ENCODE peak calls at places on chromosome 9, in ten cellular contexts. One of them, this sample, is unnamed.

GRCh38 chr9:137085918-137086530 is 761 bp upstream of the MAN1B1 start:
- DNase-seq in posterior cingulate gyrus: no peak
- DNase-seq in GM23338: peak; percentile 46
- DNase-seq in GM12865: peak; percentile 59
- DNase-seq in fibroblast of the aortic adventitia: peak; percentile 39
- DNase-seq in EL: peak; percentile 68
- DNase-seq in CD8-positive, alpha-beta memory T cell: no peak
- DNase-seq in Ammon's horn: no peak
- DNase-seq in psoas muscle: peak; percentile 58
- DNase-seq in NCI-H524: no peak
- DNase-seq in this sample: no peak

GRCh38 chr9:89548210-89548609 is 50.3 kb upstream of the SEMA4D start:
- DNase-seq in posterior cingulate gyrus: no peak
- DNase-seq in GM23338: no peak
- DNase-seq in GM12865: no peak
- DNase-seq in fibroblast of the aortic adventitia: no peak
- DNase-seq in EL: no peak
- DNase-seq in CD8-positive, alpha-beta memory T cell: no peak
- DNase-seq in Ammon's horn: no peak
- DNase-seq in psoas muscle: no peak
- DNase-seq in NCI-H524: no peak
- DNase-seq in this sample: no peak

GRCh38 chr9:130042931-130043653 is at the start of gene FNBP1:
- DNase-seq in posterior cingulate gyrus: peak; percentile 92
- DNase-seq in GM23338: peak; percentile 88
- DNase-seq in GM12865: peak; percentile 91
- DNase-seq in fibroblast of the aortic adventitia: peak; percentile 76
- DNase-seq in EL: peak; percentile 80
- DNase-seq in CD8-positive, alpha-beta memory T cell: peak; percentile 85
- DNase-seq in Ammon's horn: peak; percentile 84
- DNase-seq in psoas muscle: peak; percentile 80
- DNase-seq in NCI-H524: peak; percentile 89
- DNase-seq in this sample: peak; percentile 40

GRCh38 chr9:132334364-132334763 is 20.4 kb downstream of the SETX start:
- DNase-seq in posterior cingulate gyrus: no peak
- DNase-seq in GM23338: no peak
- DNase-seq in GM12865: no peak
- DNase-seq in fibroblast of the aortic adventitia: no peak
- DNase-seq in EL: no peak
- DNase-seq in CD8-positive, alpha-beta memory T cell: no peak
- DNase-seq in Ammon's horn: no peak
- DNase-seq in psoas muscle: no peak
- DNase-seq in NCI-H524: no peak
- DNase-seq in this sample: no peak

GRCh38 chr9:104658496-104659195 is 35.7 kb upstream of the OR13D1 start:
- DNase-seq in posterior cingulate gyrus: no peak
- DNase-seq in GM23338: no peak
- DNase-seq in GM12865: no peak
- DNase-seq in fibroblast of the aortic adventitia: no peak
- DNase-seq in EL: no peak
- DNase-seq in CD8-positive, alpha-beta memory T cell: no peak
- DNase-seq in Ammon's horn: no peak
- DNase-seq in psoas muscle: no peak
- DNase-seq in NCI-H524: no peak
- DNase-seq in this sample: no peak

GRCh38 chr9:37417252-37417803 is 5.2 kb upstream of the GRHPR start:
- DNase-seq in posterior cingulate gyrus: no peak
- DNase-seq in GM23338: no peak
- DNase-seq in GM12865: peak; percentile 41
- DNase-seq in fibroblast of the aortic adventitia: no peak
- DNase-seq in EL: no peak
- DNase-seq in CD8-positive, alpha-beta memory T cell: no peak
- DNase-seq in Ammon's horn: no peak
- DNase-seq in psoas muscle: no peak
- DNase-seq in NCI-H524: no peak
- DNase-seq in this sample: no peak

GRCh38 chr9:122087406-122088200 is 5.5 kb downstream of the TTLL11 start:
- DNase-seq in posterior cingulate gyrus: peak; percentile 70
- DNase-seq in GM23338: no peak
- DNase-seq in GM12865: no peak
- DNase-seq in fibroblast of the aortic adventitia: peak; percentile 70
- DNase-seq in EL: peak; percentile 25
- DNase-seq in CD8-positive, alpha-beta memory T cell: no peak
- DNase-seq in Ammon's horn: peak; percentile 53
- DNase-seq in psoas muscle: no peak
- DNase-seq in NCI-H524: no peak
- DNase-seq in this sample: no peak

GRCh38 chr9:78314953-78315870 is 18.3 kb downstream of the PSAT1 start:
- DNase-seq in posterior cingulate gyrus: no peak
- DNase-seq in GM23338: no peak
- DNase-seq in GM12865: no peak
- DNase-seq in fibroblast of the aortic adventitia: peak; percentile 39
- DNase-seq in EL: peak; percentile 35
- DNase-seq in CD8-positive, alpha-beta memory T cell: no peak
- DNase-seq in Ammon's horn: peak; percentile 27
- DNase-seq in psoas muscle: no peak
- DNase-seq in NCI-H524: no peak
- DNase-seq in this sample: no peak

GRCh38 chr9:135650408-135650807 is 11.1 kb upstream of the GLT6D1 start:
- DNase-seq in posterior cingulate gyrus: no peak
- DNase-seq in GM23338: no peak
- DNase-seq in GM12865: no peak
- DNase-seq in fibroblast of the aortic adventitia: no peak
- DNase-seq in EL: no peak
- DNase-seq in CD8-positive, alpha-beta memory T cell: no peak
- DNase-seq in Ammon's horn: no peak
- DNase-seq in psoas muscle: no peak
- DNase-seq in NCI-H524: no peak
- DNase-seq in this sample: no peak

GRCh38 chr9:87405677-87406544 is 91.8 kb upstream of the DAPK1 start:
- DNase-seq in posterior cingulate gyrus: no peak
- DNase-seq in GM23338: no peak
- DNase-seq in GM12865: no peak
- DNase-seq in fibroblast of the aortic adventitia: peak; percentile 48
- DNase-seq in EL: no peak
- DNase-seq in CD8-positive, alpha-beta memory T cell: no peak
- DNase-seq in Ammon's horn: peak; percentile 31
- DNase-seq in psoas muscle: peak; percentile 43
- DNase-seq in NCI-H524: no peak
- DNase-seq in this sample: no peak

GRCh38 chr9:8738953-8739352 is 939.4 kb upstream of the DMAC1 start:
- DNase-seq in posterior cingulate gyrus: no peak
- DNase-seq in GM23338: peak; percentile 30
- DNase-seq in GM12865: no peak
- DNase-seq in fibroblast of the aortic adventitia: no peak
- DNase-seq in EL: no peak
- DNase-seq in CD8-positive, alpha-beta memory T cell: no peak
- DNase-seq in Ammon's horn: no peak
- DNase-seq in psoas muscle: no peak
- DNase-seq in NCI-H524: no peak
- DNase-seq in this sample: no peak

GRCh38 chr9:3865373-3865772 is 339.6 kb upstream of the RFX3 start:
- DNase-seq in posterior cingulate gyrus: no peak
- DNase-seq in GM23338: no peak
- DNase-seq in GM12865: no peak
- DNase-seq in fibroblast of the aortic adventitia: peak; percentile 65
- DNase-seq in EL: no peak
- DNase-seq in CD8-positive, alpha-beta memory T cell: no peak
- DNase-seq in Ammon's horn: no peak
- DNase-seq in psoas muscle: no peak
- DNase-seq in NCI-H524: no peak
- DNase-seq in this sample: no peak

GRCh38 chr9:108153391-108153790 is 663.8 kb upstream of the KLF4 start:
- DNase-seq in posterior cingulate gyrus: no peak
- DNase-seq in GM23338: no peak
- DNase-seq in GM12865: no peak
- DNase-seq in fibroblast of the aortic adventitia: no peak
- DNase-seq in EL: no peak
- DNase-seq in CD8-positive, alpha-beta memory T cell: no peak
- DNase-seq in Ammon's horn: no peak
- DNase-seq in psoas muscle: no peak
- DNase-seq in NCI-H524: no peak
- DNase-seq in this sample: no peak

GRCh38 chr9:88322906-88323566 is 65.2 kb upstream of the SPIN1 start:
- DNase-seq in posterior cingulate gyrus: no peak
- DNase-seq in GM23338: no peak
- DNase-seq in GM12865: peak; percentile 21
- DNase-seq in fibroblast of the aortic adventitia: no peak
- DNase-seq in EL: peak; percentile 61
- DNase-seq in CD8-positive, alpha-beta memory T cell: peak; percentile 71
- DNase-seq in Ammon's horn: peak; percentile 32
- DNase-seq in psoas muscle: no peak
- DNase-seq in NCI-H524: no peak
- DNase-seq in this sample: no peak

GRCh38 chr9:37936965-37937364 is 33.0 kb upstream of the SLC25A51 start:
- DNase-seq in posterior cingulate gyrus: no peak
- DNase-seq in GM23338: no peak
- DNase-seq in GM12865: no peak
- DNase-seq in fibroblast of the aortic adventitia: peak; percentile 76
- DNase-seq in EL: peak; percentile 84
- DNase-seq in CD8-positive, alpha-beta memory T cell: no peak
- DNase-seq in Ammon's horn: no peak
- DNase-seq in psoas muscle: no peak
- DNase-seq in NCI-H524: no peak
- DNase-seq in this sample: peak; percentile 2